ENCODE peak calls at places on chromosomes 3 and 15, in ten cellular contexts. One of them, this sample, is unnamed.

GRCh38 chr15:74893627-74894026 is 3.8 kb downstream of the MPI start:
- DNase-seq in NT2/D1: no peak
- DNase-seq in IMR-90: no peak
- DNase-seq in PC-3: no peak
- DNase-seq in mesenchymal stem cell: no peak
- DNase-seq in HepG2: no peak
- DNase-seq in colonic mucosa: no peak
- DNase-seq in GM23248: no peak
- DNase-seq in neuronal stem cell: no peak
- DNase-seq in H1: no peak
- DNase-seq in this sample: no peak

GRCh38 chr3:130929827-130930226 is 35.9 kb downstream of the ATP2C1 start:
- DNase-seq in NT2/D1: no peak
- DNase-seq in IMR-90: no peak
- DNase-seq in PC-3: no peak
- DNase-seq in mesenchymal stem cell: no peak
- DNase-seq in HepG2: no peak
- DNase-seq in colonic mucosa: no peak
- DNase-seq in GM23248: peak
- DNase-seq in neuronal stem cell: no peak
- DNase-seq in H1: no peak
- DNase-seq in this sample: no peak

GRCh38 chr3:58063424-58063823 is 55.2 kb downstream of the FLNB start:
- DNase-seq in NT2/D1: no peak
- DNase-seq in IMR-90: peak
- DNase-seq in PC-3: peak
- DNase-seq in mesenchymal stem cell: no peak
- DNase-seq in HepG2: no peak
- DNase-seq in colonic mucosa: peak
- DNase-seq in GM23248: peak
- DNase-seq in neuronal stem cell: no peak
- DNase-seq in H1: no peak
- DNase-seq in this sample: no peak

GRCh38 chr3:100173931-100174330 is 59.6 kb upstream of the FILIP1L start:
- DNase-seq in NT2/D1: no peak
- DNase-seq in IMR-90: no peak
- DNase-seq in PC-3: no peak
- DNase-seq in mesenchymal stem cell: no peak
- DNase-seq in HepG2: no peak
- DNase-seq in colonic mucosa: no peak
- DNase-seq in GM23248: peak
- DNase-seq in neuronal stem cell: no peak
- DNase-seq in H1: no peak
- DNase-seq in this sample: no peak

GRCh38 chr3:20076296-20076997 is 36.2 kb downstream of the KAT2B start:
- DNase-seq in NT2/D1: no peak
- DNase-seq in IMR-90: peak
- DNase-seq in PC-3: no peak
- DNase-seq in mesenchymal stem cell: no peak
- DNase-seq in HepG2: no peak
- DNase-seq in colonic mucosa: no peak
- DNase-seq in GM23248: no peak
- DNase-seq in neuronal stem cell: no peak
- DNase-seq in H1: no peak
- DNase-seq in this sample: no peak

GRCh38 chr15:31080618-31081017 is 20.9 kb downstream of the TRPM1 start:
- DNase-seq in NT2/D1: peak
- DNase-seq in IMR-90: no peak
- DNase-seq in PC-3: no peak
- DNase-seq in mesenchymal stem cell: peak
- DNase-seq in HepG2: no peak
- DNase-seq in colonic mucosa: peak
- DNase-seq in GM23248: peak
- DNase-seq in neuronal stem cell: peak
- DNase-seq in H1: peak
- DNase-seq in this sample: peak

GRCh38 chr15:29348308-29348914 is 78.8 kb upstream of the NSMCE3 start:
- DNase-seq in NT2/D1: no peak
- DNase-seq in IMR-90: no peak
- DNase-seq in PC-3: no peak
- DNase-seq in mesenchymal stem cell: no peak
- DNase-seq in HepG2: no peak
- DNase-seq in colonic mucosa: no peak
- DNase-seq in GM23248: peak
- DNase-seq in neuronal stem cell: no peak
- DNase-seq in H1: no peak
- DNase-seq in this sample: peak

GRCh38 chr3:195100903-195101591 is 169.9 kb downstream of the XXYLT1 start:
- DNase-seq in NT2/D1: no peak
- DNase-seq in IMR-90: peak
- DNase-seq in PC-3: no peak
- DNase-seq in mesenchymal stem cell: peak
- DNase-seq in HepG2: no peak
- DNase-seq in colonic mucosa: no peak
- DNase-seq in GM23248: peak
- DNase-seq in neuronal stem cell: no peak
- DNase-seq in H1: no peak
- DNase-seq in this sample: no peak

GRCh38 chr3:181610083-181610972 is 101.4 kb upstream of the SOX2 start:
- DNase-seq in NT2/D1: peak
- DNase-seq in IMR-90: no peak
- DNase-seq in PC-3: no peak
- DNase-seq in mesenchymal stem cell: no peak
- DNase-seq in HepG2: no peak
- DNase-seq in colonic mucosa: no peak
- DNase-seq in GM23248: no peak
- DNase-seq in neuronal stem cell: peak
- DNase-seq in H1: no peak
- DNase-seq in this sample: no peak

GRCh38 chr3:15345051-15345607 is 12.7 kb upstream of the SH3BP5 start:
- DNase-seq in NT2/D1: no peak
- DNase-seq in IMR-90: no peak
- DNase-seq in PC-3: no peak
- DNase-seq in mesenchymal stem cell: no peak
- DNase-seq in HepG2: no peak
- DNase-seq in colonic mucosa: no peak
- DNase-seq in GM23248: no peak
- DNase-seq in neuronal stem cell: no peak
- DNase-seq in H1: no peak
- DNase-seq in this sample: no peak

GRCh38 chr3:46095307-46095706 is 68.0 kb upstream of the XCR1 start:
- DNase-seq in NT2/D1: no peak
- DNase-seq in IMR-90: no peak
- DNase-seq in PC-3: no peak
- DNase-seq in mesenchymal stem cell: no peak
- DNase-seq in HepG2: no peak
- DNase-seq in colonic mucosa: no peak
- DNase-seq in GM23248: no peak
- DNase-seq in neuronal stem cell: no peak
- DNase-seq in H1: no peak
- DNase-seq in this sample: no peak

GRCh38 chr3:143826296-143826695 is 22.0 kb downstream of the SLC9A9 start:
- DNase-seq in NT2/D1: no peak
- DNase-seq in IMR-90: no peak
- DNase-seq in PC-3: no peak
- DNase-seq in mesenchymal stem cell: no peak
- DNase-seq in HepG2: no peak
- DNase-seq in colonic mucosa: no peak
- DNase-seq in GM23248: no peak
- DNase-seq in neuronal stem cell: no peak
- DNase-seq in H1: no peak
- DNase-seq in this sample: no peak

GRCh38 chr15:25532269-25532668 is 93.4 kb upstream of the UBE3A start:
- DNase-seq in NT2/D1: no peak
- DNase-seq in IMR-90: no peak
- DNase-seq in PC-3: no peak
- DNase-seq in mesenchymal stem cell: no peak
- DNase-seq in HepG2: no peak
- DNase-seq in colonic mucosa: no peak
- DNase-seq in GM23248: no peak
- DNase-seq in neuronal stem cell: no peak
- DNase-seq in H1: no peak
- DNase-seq in this sample: peak

GRCh38 chr3:153625506-153625905 is 463.5 kb downstream of the RAP2B start:
- DNase-seq in NT2/D1: no peak
- DNase-seq in IMR-90: peak
- DNase-seq in PC-3: no peak
- DNase-seq in mesenchymal stem cell: no peak
- DNase-seq in HepG2: no peak
- DNase-seq in colonic mucosa: no peak
- DNase-seq in GM23248: no peak
- DNase-seq in neuronal stem cell: no peak
- DNase-seq in H1: no peak
- DNase-seq in this sample: no peak

GRCh38 chr15:73994912-73995622 is 551 bp downstream of the PML start:
- DNase-seq in NT2/D1: no peak
- DNase-seq in IMR-90: no peak
- DNase-seq in PC-3: no peak
- DNase-seq in mesenchymal stem cell: peak
- DNase-seq in HepG2: no peak
- DNase-seq in colonic mucosa: peak
- DNase-seq in GM23248: peak
- DNase-seq in neuronal stem cell: no peak
- DNase-seq in H1: no peak
- DNase-seq in this sample: peak

GRCh38 chr15:48641416-48641815 is 4.1 kb downstream of the FBN1 start:
- DNase-seq in NT2/D1: no peak
- DNase-seq in IMR-90: peak
- DNase-seq in PC-3: peak
- DNase-seq in mesenchymal stem cell: peak
- DNase-seq in HepG2: no peak
- DNase-seq in colonic mucosa: no peak
- DNase-seq in GM23248: peak
- DNase-seq in neuronal stem cell: no peak
- DNase-seq in H1: no peak
- DNase-seq in this sample: no peak
- H3K9ac ChIP-seq in NT2/D1: no peak
- H3K9ac ChIP-seq in IMR-90: no peak
- H3K9ac ChIP-seq in PC-3: no peak
- H3K9ac ChIP-seq in mesenchymal stem cell: peak
- H3K9ac ChIP-seq in HepG2: no peak
- H3K9ac ChIP-seq in colonic mucosa: no peak
- H3K9ac ChIP-seq in GM23248: peak
- H3K9ac ChIP-seq in neuronal stem cell: no peak
- H3K9ac ChIP-seq in H1: no peak
- H3K9ac ChIP-seq in this sample: no peak

GRCh38 chr15:71042356-71042922 is 72.8 kb upstream of the THSD4 start:
- DNase-seq in NT2/D1: no peak
- DNase-seq in IMR-90: peak
- DNase-seq in PC-3: no peak
- DNase-seq in mesenchymal stem cell: no peak
- DNase-seq in HepG2: no peak
- DNase-seq in colonic mucosa: no peak
- DNase-seq in GM23248: peak
- DNase-seq in neuronal stem cell: no peak
- DNase-seq in H1: no peak
- DNase-seq in this sample: no peak

GRCh38 chr15:71049706-71050422 is 65.4 kb upstream of the THSD4 start:
- DNase-seq in NT2/D1: peak
- DNase-seq in IMR-90: peak
- DNase-seq in PC-3: peak
- DNase-seq in mesenchymal stem cell: no peak
- DNase-seq in HepG2: no peak
- DNase-seq in colonic mucosa: no peak
- DNase-seq in GM23248: peak
- DNase-seq in neuronal stem cell: no peak
- DNase-seq in H1: no peak
- DNase-seq in this sample: peak

GRCh38 chr15:71043373-71043772 is 71.9 kb upstream of the THSD4 start:
- DNase-seq in NT2/D1: no peak
- DNase-seq in IMR-90: peak
- DNase-seq in PC-3: peak
- DNase-seq in mesenchymal stem cell: peak
- DNase-seq in HepG2: no peak
- DNase-seq in colonic mucosa: no peak
- DNase-seq in GM23248: peak
- DNase-seq in neuronal stem cell: no peak
- DNase-seq in H1: no peak
- DNase-seq in this sample: no peak

GRCh38 chr15:71048913-71049675 is 66.2 kb upstream of the THSD4 start:
- DNase-seq in NT2/D1: no peak
- DNase-seq in IMR-90: peak
- DNase-seq in PC-3: peak
- DNase-seq in mesenchymal stem cell: peak
- DNase-seq in HepG2: no peak
- DNase-seq in colonic mucosa: no peak
- DNase-seq in GM23248: peak
- DNase-seq in neuronal stem cell: no peak
- DNase-seq in H1: no peak
- DNase-seq in this sample: no peak

DNA sequence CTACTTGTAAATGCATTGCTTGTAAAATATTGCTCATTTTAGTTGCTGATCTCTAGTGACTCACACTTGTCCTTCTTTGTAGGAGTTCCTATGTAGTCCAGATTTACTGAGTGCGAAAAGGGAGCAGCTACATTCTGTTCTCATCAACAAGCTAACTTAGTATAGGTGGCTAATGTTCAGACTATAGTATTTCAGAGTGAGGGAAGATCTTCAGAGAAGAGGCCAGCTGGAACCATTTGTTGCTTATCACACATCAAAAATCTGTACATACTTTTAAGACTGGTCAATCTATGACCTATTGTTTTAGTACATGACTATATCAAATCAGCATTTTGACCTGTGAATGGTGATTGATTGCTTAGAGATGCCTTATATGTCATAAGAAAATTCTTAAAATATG is 71.3 kb upstream of the THSD4 start:
- DNase-seq in NT2/D1: no peak
- DNase-seq in IMR-90: peak
- DNase-seq in PC-3: peak
- DNase-seq in mesenchymal stem cell: no peak
- DNase-seq in HepG2: no peak
- DNase-seq in colonic mucosa: no peak
- DNase-seq in GM23248: peak
- DNase-seq in neuronal stem cell: no peak
- DNase-seq in H1: no peak
- DNase-seq in this sample: no peak
- H3K9ac ChIP-seq in NT2/D1: no peak
- H3K9ac ChIP-seq in IMR-90: no peak
- H3K9ac ChIP-seq in PC-3: no peak
- H3K9ac ChIP-seq in mesenchymal stem cell: peak
- H3K9ac ChIP-seq in HepG2: no peak
- H3K9ac ChIP-seq in colonic mucosa: no peak
- H3K9ac ChIP-seq in GM23248: peak
- H3K9ac ChIP-seq in neuronal stem cell: no peak
- H3K9ac ChIP-seq in H1: no peak
- H3K9ac ChIP-seq in this sample: no peak

GRCh38 chr3:168419091-168419490 is 323.4 kb upstream of the GOLIM4 start:
- DNase-seq in NT2/D1: no peak
- DNase-seq in IMR-90: no peak
- DNase-seq in PC-3: peak
- DNase-seq in mesenchymal stem cell: no peak
- DNase-seq in HepG2: no peak
- DNase-seq in colonic mucosa: no peak
- DNase-seq in GM23248: no peak
- DNase-seq in neuronal stem cell: no peak
- DNase-seq in H1: no peak
- DNase-seq in this sample: no peak
- H3K9ac ChIP-seq in NT2/D1: no peak
- H3K9ac ChIP-seq in IMR-90: no peak
- H3K9ac ChIP-seq in PC-3: no peak
- H3K9ac ChIP-seq in mesenchymal stem cell: no peak
- H3K9ac ChIP-seq in HepG2: no peak
- H3K9ac ChIP-seq in colonic mucosa: no peak
- H3K9ac ChIP-seq in GM23248: no peak
- H3K9ac ChIP-seq in neuronal stem cell: no peak
- H3K9ac ChIP-seq in H1: no peak
- H3K9ac ChIP-seq in this sample: no peak

GRCh38 chr3:152319256-152319655 is 50.5 kb downstream of the MBNL1 start:
- DNase-seq in NT2/D1: no peak
- DNase-seq in IMR-90: no peak
- DNase-seq in PC-3: no peak
- DNase-seq in mesenchymal stem cell: no peak
- DNase-seq in HepG2: no peak
- DNase-seq in colonic mucosa: no peak
- DNase-seq in GM23248: no peak
- DNase-seq in neuronal stem cell: no peak
- DNase-seq in H1: no peak
- DNase-seq in this sample: no peak
- H3K9ac ChIP-seq in NT2/D1: no peak
- H3K9ac ChIP-seq in IMR-90: no peak
- H3K9ac ChIP-seq in PC-3: no peak
- H3K9ac ChIP-seq in mesenchymal stem cell: no peak
- H3K9ac ChIP-seq in HepG2: no peak
- H3K9ac ChIP-seq in colonic mucosa: no peak
- H3K9ac ChIP-seq in GM23248: no peak
- H3K9ac ChIP-seq in neuronal stem cell: no peak
- H3K9ac ChIP-seq in H1: no peak
- H3K9ac ChIP-seq in this sample: no peak